ENCODE peak calls at places on chromosomes 12 and 14, in ten cellular contexts. One of them, this sample, is unnamed.

GRCh38 chr14:71588028-71588427 is 344.2 kb upstream of the RGS6 start:
- DNase-seq in T-helper 2 cell: no peak
- DNase-seq in cortex of kidney: no peak
- DNase-seq in GM10248: no peak
- DNase-seq in smooth muscle cell of the brain vasculature: no peak
- DNase-seq in NCI-H1092 treated with DMSO at 0.1 percent for 48 hours: no peak
- DNase-seq in AG08395: peak; percentile 43
- DNase-seq in mucosa of gallbladder: no peak
- DNase-seq in SW480: no peak
- DNase-seq in activated CD4-positive, alpha-beta T cell treated with anti-CD3 and anti-CD28 coated beads for 1 hour: no peak
- DNase-seq in this sample: no peak

GRCh38 chr12:39378346-39378745 is 64.6 kb downstream of the KIF21A start:
- DNase-seq in T-helper 2 cell: no peak
- DNase-seq in cortex of kidney: no peak
- DNase-seq in GM10248: no peak
- DNase-seq in smooth muscle cell of the brain vasculature: no peak
- DNase-seq in NCI-H1092 treated with DMSO at 0.1 percent for 48 hours: no peak
- DNase-seq in AG08395: no peak
- DNase-seq in mucosa of gallbladder: no peak
- DNase-seq in SW480: no peak
- DNase-seq in activated CD4-positive, alpha-beta T cell treated with anti-CD3 and anti-CD28 coated beads for 1 hour: no peak
- DNase-seq in this sample: no peak

GRCh38 chr12:68040450-68041075 is 51.3 kb downstream of the IFNG-AS1 start:
- DNase-seq in T-helper 2 cell: peak; percentile 39
- DNase-seq in cortex of kidney: no peak
- DNase-seq in GM10248: peak; percentile 67
- DNase-seq in smooth muscle cell of the brain vasculature: peak; percentile 50
- DNase-seq in NCI-H1092 treated with DMSO at 0.1 percent for 48 hours: peak; percentile 64
- DNase-seq in AG08395: peak; percentile 77
- DNase-seq in mucosa of gallbladder: peak; percentile 75
- DNase-seq in SW480: peak; percentile 71
- DNase-seq in activated CD4-positive, alpha-beta T cell treated with anti-CD3 and anti-CD28 coated beads for 1 hour: peak; percentile 41
- DNase-seq in this sample: peak; percentile 24

GRCh38 chr14:92973265-92973797 is 50.4 kb downstream of the CHGA start:
- DNase-seq in T-helper 2 cell: no peak
- DNase-seq in cortex of kidney: no peak
- DNase-seq in GM10248: no peak
- DNase-seq in smooth muscle cell of the brain vasculature: no peak
- DNase-seq in NCI-H1092 treated with DMSO at 0.1 percent for 48 hours: peak; percentile 29
- DNase-seq in AG08395: peak; percentile 95
- DNase-seq in mucosa of gallbladder: peak; percentile 84
- DNase-seq in SW480: peak; percentile 36
- DNase-seq in activated CD4-positive, alpha-beta T cell treated with anti-CD3 and anti-CD28 coated beads for 1 hour: no peak
- DNase-seq in this sample: no peak

GRCh38 chr12:11595080-11595479 is 54.4 kb upstream of the ETV6 start:
- DNase-seq in T-helper 2 cell: no peak
- DNase-seq in cortex of kidney: no peak
- DNase-seq in GM10248: no peak
- DNase-seq in smooth muscle cell of the brain vasculature: no peak
- DNase-seq in NCI-H1092 treated with DMSO at 0.1 percent for 48 hours: no peak
- DNase-seq in AG08395: no peak
- DNase-seq in mucosa of gallbladder: no peak
- DNase-seq in SW480: no peak
- DNase-seq in activated CD4-positive, alpha-beta T cell treated with anti-CD3 and anti-CD28 coated beads for 1 hour: no peak
- DNase-seq in this sample: no peak

GRCh38 chr12:59929091-59929490 is 333.3 kb downstream of the SLC16A7 start:
- DNase-seq in T-helper 2 cell: no peak
- DNase-seq in cortex of kidney: no peak
- DNase-seq in GM10248: no peak
- DNase-seq in smooth muscle cell of the brain vasculature: no peak
- DNase-seq in NCI-H1092 treated with DMSO at 0.1 percent for 48 hours: no peak
- DNase-seq in AG08395: peak; percentile 55
- DNase-seq in mucosa of gallbladder: no peak
- DNase-seq in SW480: no peak
- DNase-seq in activated CD4-positive, alpha-beta T cell treated with anti-CD3 and anti-CD28 coated beads for 1 hour: no peak
- DNase-seq in this sample: no peak

GRCh38 chr12:6946033-6946919 is 2.5 kb downstream of the C12orf57 start:
- DNase-seq in T-helper 2 cell: peak; percentile 62
- DNase-seq in cortex of kidney: peak; percentile 83
- DNase-seq in GM10248: peak; percentile 74
- DNase-seq in smooth muscle cell of the brain vasculature: no peak
- DNase-seq in NCI-H1092 treated with DMSO at 0.1 percent for 48 hours: peak; percentile 25
- DNase-seq in AG08395: no peak
- DNase-seq in mucosa of gallbladder: peak; percentile 92
- DNase-seq in SW480: peak; percentile 99
- DNase-seq in activated CD4-positive, alpha-beta T cell treated with anti-CD3 and anti-CD28 coated beads for 1 hour: no peak
- DNase-seq in this sample: peak; percentile 51

GRCh38 chr14:88825078-88825458 is 617 bp downstream of the TTC8 start:
- DNase-seq in T-helper 2 cell: no peak
- DNase-seq in cortex of kidney: no peak
- DNase-seq in GM10248: no peak
- DNase-seq in smooth muscle cell of the brain vasculature: no peak
- DNase-seq in NCI-H1092 treated with DMSO at 0.1 percent for 48 hours: no peak
- DNase-seq in AG08395: no peak
- DNase-seq in mucosa of gallbladder: no peak
- DNase-seq in SW480: no peak
- DNase-seq in activated CD4-positive, alpha-beta T cell treated with anti-CD3 and anti-CD28 coated beads for 1 hour: no peak
- DNase-seq in this sample: no peak

GRCh38 chr12:6943719-6944380 is at the start of the genes C12orf57 and RNU7-1:
- DNase-seq in T-helper 2 cell: peak; percentile 75
- DNase-seq in cortex of kidney: no peak
- DNase-seq in GM10248: peak; percentile 68
- DNase-seq in smooth muscle cell of the brain vasculature: peak; percentile 65
- DNase-seq in NCI-H1092 treated with DMSO at 0.1 percent for 48 hours: peak; percentile 98
- DNase-seq in AG08395: peak; percentile 69
- DNase-seq in mucosa of gallbladder: no peak
- DNase-seq in SW480: peak; percentile 99
- DNase-seq in activated CD4-positive, alpha-beta T cell treated with anti-CD3 and anti-CD28 coated beads for 1 hour: peak; percentile 67
- DNase-seq in this sample: peak; percentile 57

GRCh38 chr14:63200767-63201166 is 3.5 kb upstream of the RHOJ start:
- DNase-seq in T-helper 2 cell: no peak
- DNase-seq in cortex of kidney: no peak
- DNase-seq in GM10248: no peak
- DNase-seq in smooth muscle cell of the brain vasculature: no peak
- DNase-seq in NCI-H1092 treated with DMSO at 0.1 percent for 48 hours: no peak
- DNase-seq in AG08395: no peak
- DNase-seq in mucosa of gallbladder: no peak
- DNase-seq in SW480: no peak
- DNase-seq in activated CD4-positive, alpha-beta T cell treated with anti-CD3 and anti-CD28 coated beads for 1 hour: no peak
- DNase-seq in this sample: no peak

GRCh38 chr12:107704056-107704455 is 18.5 kb downstream of the PWP1 start:
- DNase-seq in T-helper 2 cell: no peak
- DNase-seq in cortex of kidney: no peak
- DNase-seq in GM10248: no peak
- DNase-seq in smooth muscle cell of the brain vasculature: no peak
- DNase-seq in NCI-H1092 treated with DMSO at 0.1 percent for 48 hours: no peak
- DNase-seq in AG08395: no peak
- DNase-seq in mucosa of gallbladder: no peak
- DNase-seq in SW480: no peak
- DNase-seq in activated CD4-positive, alpha-beta T cell treated with anti-CD3 and anti-CD28 coated beads for 1 hour: no peak
- DNase-seq in this sample: no peak

GRCh38 chr14:96741151-96741977 is 55.8 kb upstream of the VRK1 start:
- DNase-seq in T-helper 2 cell: peak; percentile 60
- DNase-seq in cortex of kidney: no peak
- DNase-seq in GM10248: peak; percentile 84
- DNase-seq in smooth muscle cell of the brain vasculature: no peak
- DNase-seq in NCI-H1092 treated with DMSO at 0.1 percent for 48 hours: peak; percentile 53
- DNase-seq in AG08395: peak; percentile 74
- DNase-seq in mucosa of gallbladder: peak; percentile 41
- DNase-seq in SW480: peak; percentile 36
- DNase-seq in activated CD4-positive, alpha-beta T cell treated with anti-CD3 and anti-CD28 coated beads for 1 hour: peak; percentile 66
- DNase-seq in this sample: peak; percentile 60

GRCh38 chr14:32468955-32469354 is 139.9 kb downstream of the AKAP6 start:
- DNase-seq in T-helper 2 cell: no peak
- DNase-seq in cortex of kidney: no peak
- DNase-seq in GM10248: no peak
- DNase-seq in smooth muscle cell of the brain vasculature: no peak
- DNase-seq in NCI-H1092 treated with DMSO at 0.1 percent for 48 hours: no peak
- DNase-seq in AG08395: peak; percentile 90
- DNase-seq in mucosa of gallbladder: no peak
- DNase-seq in SW480: peak; percentile 2
- DNase-seq in activated CD4-positive, alpha-beta T cell treated with anti-CD3 and anti-CD28 coated beads for 1 hour: no peak
- DNase-seq in this sample: no peak

GRCh38 chr12:110337912-110338710 is 57.1 kb downstream of the ATP2A2 start:
- DNase-seq in T-helper 2 cell: no peak
- DNase-seq in cortex of kidney: no peak
- DNase-seq in GM10248: no peak
- DNase-seq in smooth muscle cell of the brain vasculature: no peak
- DNase-seq in NCI-H1092 treated with DMSO at 0.1 percent for 48 hours: no peak
- DNase-seq in AG08395: no peak
- DNase-seq in mucosa of gallbladder: no peak
- DNase-seq in SW480: no peak
- DNase-seq in activated CD4-positive, alpha-beta T cell treated with anti-CD3 and anti-CD28 coated beads for 1 hour: no peak
- DNase-seq in this sample: no peak

GRCh38 chr12:107118624-107119023 is 25.3 kb upstream of the CRY1 start:
- DNase-seq in T-helper 2 cell: no peak
- DNase-seq in cortex of kidney: no peak
- DNase-seq in GM10248: no peak
- DNase-seq in smooth muscle cell of the brain vasculature: no peak
- DNase-seq in NCI-H1092 treated with DMSO at 0.1 percent for 48 hours: no peak
- DNase-seq in AG08395: no peak
- DNase-seq in mucosa of gallbladder: no peak
- DNase-seq in SW480: no peak
- DNase-seq in activated CD4-positive, alpha-beta T cell treated with anti-CD3 and anti-CD28 coated beads for 1 hour: no peak
- DNase-seq in this sample: no peak

GRCh38 chr12:41724216-41724615 is 420.5 kb downstream of the GXYLT1 start:
- DNase-seq in T-helper 2 cell: no peak
- DNase-seq in cortex of kidney: no peak
- DNase-seq in GM10248: no peak
- DNase-seq in smooth muscle cell of the brain vasculature: no peak
- DNase-seq in NCI-H1092 treated with DMSO at 0.1 percent for 48 hours: no peak
- DNase-seq in AG08395: no peak
- DNase-seq in mucosa of gallbladder: no peak
- DNase-seq in SW480: peak; percentile 12
- DNase-seq in activated CD4-positive, alpha-beta T cell treated with anti-CD3 and anti-CD28 coated beads for 1 hour: no peak
- DNase-seq in this sample: no peak

GRCh38 chr12:47900480-47901129 is 4.2 kb downstream of the VDR start:
- DNase-seq in T-helper 2 cell: no peak
- DNase-seq in cortex of kidney: no peak
- DNase-seq in GM10248: peak; percentile 26
- DNase-seq in smooth muscle cell of the brain vasculature: no peak
- DNase-seq in NCI-H1092 treated with DMSO at 0.1 percent for 48 hours: peak; percentile 13
- DNase-seq in AG08395: no peak
- DNase-seq in mucosa of gallbladder: no peak
- DNase-seq in SW480: peak; percentile 74
- DNase-seq in activated CD4-positive, alpha-beta T cell treated with anti-CD3 and anti-CD28 coated beads for 1 hour: no peak
- DNase-seq in this sample: no peak

GRCh38 chr12:6937481-6938352 is 5.9 kb upstream of the RNU7-1 start:
- DNase-seq in T-helper 2 cell: peak; percentile 92
- DNase-seq in cortex of kidney: peak; percentile 61
- DNase-seq in GM10248: peak; percentile 87
- DNase-seq in smooth muscle cell of the brain vasculature: peak; percentile 90
- DNase-seq in NCI-H1092 treated with DMSO at 0.1 percent for 48 hours: peak; percentile 96
- DNase-seq in AG08395: peak; percentile 85
- DNase-seq in mucosa of gallbladder: peak; percentile 94
- DNase-seq in SW480: peak; percentile 98
- DNase-seq in activated CD4-positive, alpha-beta T cell treated with anti-CD3 and anti-CD28 coated beads for 1 hour: peak; percentile 93
- DNase-seq in this sample: peak; percentile 91

GRCh38 chr14:61258985-61259384 is 22.2 kb downstream of the TMEM30B start:
- DNase-seq in T-helper 2 cell: no peak
- DNase-seq in cortex of kidney: no peak
- DNase-seq in GM10248: no peak
- DNase-seq in smooth muscle cell of the brain vasculature: no peak
- DNase-seq in NCI-H1092 treated with DMSO at 0.1 percent for 48 hours: no peak
- DNase-seq in AG08395: peak; percentile 37
- DNase-seq in mucosa of gallbladder: no peak
- DNase-seq in SW480: no peak
- DNase-seq in activated CD4-positive, alpha-beta T cell treated with anti-CD3 and anti-CD28 coated beads for 1 hour: no peak
- DNase-seq in this sample: no peak

This sample was measured in activated T-helper 1 cell treated with Interleukin-2 at 50 U/mL for 16 hours.